ENCODE peak calls at places on chromosomes 16 and 17, in four cellular contexts. H, W, T and R are unnamed samples.

GRCh38 chr17:57145347-57145746 is 60.3 kb downstream of the AKAP1 start:
- DNase-seq in W (no peak), H (no peak), T (no peak), R (no peak)

GRCh38 chr16:48157302-48157701 is 1.5 kb upstream of the ABCC12 start:
- DNase-seq in H (no peak), T (no peak), W (no peak), R (no peak)

GRCh38 chr16:54986404-54986803 is 55.7 kb downstream of the IRX5 start:
- DNase-seq in H (no peak), T (no peak), W (no peak), R (no peak)

GRCh38 chr17:42562845-42563509 is 1.0 kb downstream of the COASY start:
- DNase-seq in H (peak), W (no peak), T (peak), R (no peak)

GRCh38 chr16:1776672-1776955 is 3.7 kb upstream of the MRPS34 start:
- DNase-seq in T (no peak), W (no peak), H (no peak), R (no peak)

GRCh38 chr17:3558603-3559269 is 1.1 kb upstream of the TRPV3 start:
- DNase-seq in W (peak), T (no peak), H (no peak), R (no peak)

GRCh38 chr17:45948881-45949624 is 50.0 kb upstream of the STH start:
- DNase-seq in H (peak), T (peak), W (no peak), R (peak)

GRCh38 chr16:11619327-11619851 is 32.7 kb upstream of the LITAF start:
- DNase-seq in W (peak), T (no peak), H (no peak), R (no peak)

GRCh38 chr17:38440614-38441397 is 12.5 kb downstream of the ARHGAP23 start:
- DNase-seq in T (no peak), W (no peak), H (no peak), R (peak)

GRCh38 chr16:57680842-57681241 is 12.7 kb downstream of the ADGRG3 start:
- DNase-seq in T (no peak), H (no peak), W (no peak), R (no peak)

GRCh38 chr17:29591737-29592624 is 951 bp upstream of the ANKRD13B start:
- DNase-seq in W (no peak), T (peak), H (peak), R (peak)

GRCh38 chr17:80441133-80441578 is 26.2 kb downstream of the ENDOV start:
- DNase-seq in W (no peak), H (peak), T (peak), R (peak)

GRCh38 chr17:43757171-43757660 is 1.4 kb downstream of the SOST start:
- DNase-seq in W (no peak), H (no peak), T (no peak), R (no peak)

GRCh38 chr16:30644334-30644830 is 6.4 kb upstream of the PRR14 start:
- DNase-seq in T (no peak), H (no peak), W (no peak), R (no peak)

GRCh38 chr17:68861602-68862001 is 93.6 kb downstream of the ABCA8 start:
- DNase-seq in T (no peak), H (no peak), W (no peak), R (no peak)

GRCh38 chr17:37200497-37200896 is 175.3 kb upstream of the C17orf78 start:
- DNase-seq in W (no peak), T (no peak), H (no peak), R (no peak)

GRCh38 chr16:84434800-84435199 is 66.5 kb downstream of the ATP2C2 start:
- DNase-seq in W (no peak), H (no peak), T (no peak), R (no peak)

GRCh38 chr17:67942810-67943209 is 53.5 kb downstream of the C17orf58 start:
- DNase-seq in T (no peak), H (peak), W (no peak), R (no peak)

GRCh38 chr17:40819528-40820125 is 2.8 kb downstream of the KRT10 start:
- DNase-seq in W (no peak), T (peak), H (peak), R (no peak)

GRCh38 chr17:64259922-64260321 is 3.1 kb downstream of the TEX2 start:
- DNase-seq in T (no peak), H (no peak), W (no peak), R (no peak)

GRCh38 chr17:45574376-45574775 is 83.9 kb upstream of the PLEKHM1 start:
- DNase-seq in W (no peak), T (no peak), H (peak), R (no peak)

GRCh38 chr17:62140836-62141235 is 75.8 kb upstream of the MED13 start:
- DNase-seq in T (no peak), H (no peak), W (no peak), R (no peak)

GRCh38 chr16:12067714-12068401 is 91.3 kb downstream of the SNX29 start:
- DNase-seq in H (peak), W (no peak), T (peak), R (peak)

GRCh38 chr17:49403514-49404289 is 11.0 kb downstream of the PHB1 start:
- DNase-seq in W (no peak), H (no peak), T (no peak), R (no peak)

GRCh38 chr16:68786685-68787418 is 49.8 kb downstream of the CDH1 start:
- DNase-seq in W (no peak), T (peak), H (no peak), R (no peak)
- TF ChIP-seq TCF7 in W (no peak), T (no peak), H (no peak), R (no peak)

GRCh38 chr17:77407321-77408277 is 266.8 kb downstream of the SEC14L1 start:
- DNase-seq in H (no peak), W (no peak), T (no peak), R (no peak)
- TF ChIP-seq CTCF in H (no peak), W (no peak), T (no peak), R (no peak)

GRCh38 chr16:3861808-3862451 is 18.6 kb downstream of the CREBBP start:
- DNase-seq in H (peak), T (no peak), W (no peak), R (no peak)
- TF ChIP-seq TCF7 in H (no peak), T (no peak), W (no peak), R (no peak)

GRCh38 chr17:66538776-66539175 is 236.4 kb downstream of the PRKCA start:
- DNase-seq in W (no peak), H (no peak), T (no peak), R (no peak)

GRCh38 chr17:66531826-66532439 is 229.5 kb downstream of the PRKCA start:
- DNase-seq in T (no peak), W (no peak), H (no peak), R (no peak)

GRCh38 chr17:66537518-66537917 is 235.1 kb downstream of the PRKCA start:
- DNase-seq in T (no peak), W (no peak), H (no peak), R (no peak)

GRCh38 chr17:66535611-66536010 is 233.2 kb downstream of the PRKCA start:
- DNase-seq in W (no peak), H (no peak), T (no peak), R (no peak)

GRCh38 chr17:66533572-66533971 is 231.2 kb downstream of the PRKCA start:
- DNase-seq in H (no peak), T (no peak), W (no peak), R (peak)
- TF ChIP-seq CTCF in H (no peak), T (no peak), W (no peak), R (no peak)